ENCODE peak calls at places on chromosomes 16 and 17, in six cellular contexts. L is H7; H is stimulated activated CD8-positive, alpha-beta memory T cell treated with anti-CD3 and anti-CD28 coated beads, Interleukin-15, amount 100 ng/mL, for 48 hours; R is ovary; B is T-cell; W is non-pigmented ciliary epithelial cell. Q is an unnamed sample.

GRCh38 chr17:63989622-63990345 is 8.4 kb upstream of the PRR29 start:
- DNase-seq in H (no peak), L (no peak), R (no peak), W (no peak), B (no peak), Q (no peak)

GRCh38 chr17:65041518-65041917 is 15.0 kb downstream of the GNA13 start:
- DNase-seq in B (no peak), H (no peak), R (no peak), W (no peak), L (no peak), Q (no peak)

GRCh38 chr17:66508896-66509843 is 206.8 kb downstream of the PRKCA start:
- DNase-seq in W (no peak), B (no peak), L (no peak), H (peak), R (no peak), Q (no peak)

GRCh38 chr16:19118938-19119431 is 5.2 kb downstream of the ITPRIPL2 start:
- DNase-seq in R (peak), W (peak), H (peak), L (no peak), B (no peak), Q (no peak)

GRCh38 chr17:63828936-63829335 is 1.5 kb upstream of the FTSJ3 start:
- DNase-seq in H (no peak), B (no peak), W (no peak), R (no peak), L (no peak), Q (no peak)

GRCh38 chr17:81870155-81870977 is 771 bp downstream of the ARHGDIA start:
- DNase-seq in L (peak), H (no peak), W (no peak), R (peak), B (no peak), Q (peak)

GRCh38 chr17:4572131-4572530 is 11.8 kb upstream of the GGT6 start:
- DNase-seq in W (no peak), L (no peak), R (no peak), H (no peak), B (no peak), Q (no peak)

GRCh38 chr16:49799172-49799571 is 56.7 kb downstream of the ZNF423 start:
- DNase-seq in R (no peak), L (peak), H (no peak), W (no peak), B (no peak), Q (no peak)

GRCh38 chr17:76444518-76445311 is 8.2 kb downstream of the UBE2O start:
- DNase-seq in B (no peak), H (no peak), R (no peak), L (peak), W (no peak), Q (no peak)

GRCh38 chr17:79536212-79536840 is 74.5 kb downstream of the RBFOX3 start:
- DNase-seq in H (no peak), R (no peak), B (no peak), L (no peak), W (no peak), Q (no peak)

GRCh38 chr16:58502217-58502921 is 2.4 kb downstream of the NDRG4 start:
- DNase-seq in B (no peak), L (peak), H (no peak), R (no peak), W (no peak), Q (no peak)

GRCh38 chr16:28321700-28322411 is 29.5 kb downstream of the SBK1 start:
- DNase-seq in B (no peak), W (no peak), L (peak), R (no peak), H (no peak), Q (no peak)

GRCh38 chr17:44451016-44451415 is 52.2 kb downstream of the GPATCH8 start:
- DNase-seq in B (no peak), L (no peak), H (no peak), W (no peak), R (no peak), Q (no peak)

GRCh38 chr16:84284168-84284722 is 10.4 kb upstream of the WFDC1 start:
- DNase-seq in B (no peak), R (peak), W (no peak), H (no peak), L (peak), Q (no peak)

GRCh38 chr16:65728172-65728571 is 606.3 kb upstream of the CDH11 start:
- DNase-seq in L (peak), H (no peak), W (no peak), R (no peak), B (no peak), Q (no peak)

GRCh38 chr16:20870122-20870521 is 30.0 kb downstream of the DCUN1D3 start:
- DNase-seq in H (no peak), B (no peak), L (no peak), W (no peak), R (no peak), Q (no peak)

GRCh38 chr17:17935321-17936271 is 36.6 kb downstream of the TOM1L2 start:
- DNase-seq in W (peak), L (no peak), B (no peak), H (no peak), R (no peak), Q (no peak)

GRCh38 chr17:49699967-49700575 is 7.7 kb downstream of the SLC35B1 start:
- DNase-seq in H (no peak), B (no peak), L (no peak), R (no peak), W (no peak), Q (no peak)

GRCh38 chr17:68771867-68772515 is 170.8 kb upstream of the FAM20A start:
- DNase-seq in H (no peak), W (no peak), B (no peak), L (peak), R (no peak), Q (no peak)

GRCh38 chr16:67551091-67551490 is 11.2 kb upstream of the CTCF start:
- DNase-seq in H (no peak), L (no peak), R (no peak), W (no peak), B (no peak), Q (no peak)

GRCh38 chr16:30741461-30741914 is 6.7 kb upstream of the PHKG2 start:
- DNase-seq in W (peak), H (no peak), L (peak), B (no peak), R (no peak), Q (no peak)

GRCh38 chr17:78159575-78160158 is 8.7 kb upstream of the SYNGR2 start:
- DNase-seq in R (no peak), L (no peak), B (no peak), W (no peak), H (no peak), Q (no peak)

GRCh38 chr16:27355610-27356009 is 41.8 kb downstream of the IL4R start:
- DNase-seq in R (no peak), H (no peak), W (no peak), B (peak), L (peak), Q (no peak)

GRCh38 chr16:1351582-1352362 is at the start of the genes GNPTG and TSR3:
- DNase-seq in L (peak), W (peak), R (peak), H (peak), B (peak), Q (peak)

GRCh38 chr17:80005360-80006338 is 30.0 kb downstream of the TBC1D16 start:
- DNase-seq in L (peak), R (no peak), W (no peak), H (no peak), B (peak), Q (peak)

GRCh38 chr16:84438971-84439696 is 65.3 kb downstream of the MEAK7 start:
- DNase-seq in L (no peak), R (no peak), B (no peak), H (no peak), W (no peak), Q (no peak)

GRCh38 chr17:6910987-6911603 is 79.6 kb upstream of the TEKT1 start:
- DNase-seq in B (no peak), W (no peak), H (no peak), R (no peak), L (peak), Q (no peak)

GRCh38 chr16:22633794-22634193 is 123.1 kb downstream of the NPIPB5 start:
- DNase-seq in L (no peak), R (no peak), W (no peak), B (no peak), H (no peak), Q (no peak)

GRCh38 chr16:75584108-75584507 is 17.9 kb downstream of the GABARAPL2 start:
- DNase-seq in B (no peak), H (no peak), R (no peak), W (no peak), L (no peak), Q (no peak)

GRCh38 chr16:27199747-27200146 is 3.6 kb upstream of the KDM8 start:
- DNase-seq in B (peak), L (no peak), R (no peak), H (no peak), W (no peak), Q (no peak)

GRCh38 chr17:58487589-58488427 is at the start of gene HSF5:
- DNase-seq in B (peak), L (peak), R (no peak), H (peak), W (no peak), Q (peak)

GRCh38 chr17:45413498-45413923 is 19.2 kb downstream of the ARHGAP27 start:
- DNase-seq in H (no peak), B (no peak), W (no peak), R (no peak), L (peak), Q (no peak)

GRCh38 chr16:3577302-3577752 is at the start of gene NLRC3:
- DNase-seq in B (peak), R (no peak), H (no peak), W (no peak), L (peak), Q (peak)

GRCh38 chr17:79838541-79839274 is 532 bp downstream of the CBX4 start:
- DNase-seq in H (peak), B (peak), R (peak), L (peak), W (no peak), Q (no peak)

GRCh38 chr16:66580605-66581209 is 1.4 kb downstream of the CMTM2 start:
- DNase-seq in R (no peak), L (peak), B (no peak), H (no peak), W (no peak), Q (no peak)

GRCh38 chr17:80171681-80172080 is 1.9 kb downstream of the CARD14 start:
- DNase-seq in H (no peak), W (no peak), L (no peak), B (no peak), R (no peak), Q (no peak)

GRCh38 chr17:68290955-68291835 is at the start of the genes ARSG and SLC16A6:
- DNase-seq in W (no peak), R (peak), B (peak), L (peak), H (peak), Q (peak)